ENCODE peak calls at places on chromosomes 12 and 14, in nine cellular contexts. B, V, N, Y, U, M, S, G and K are unnamed samples.

GRCh38 chr14:80468331-80469122 is 257.2 kb upstream of the DIO2 start:
- DNase-seq in B (no peak), V (no peak), N (no peak), Y (no peak), U (no peak), M (no peak), S (no peak), G (no peak), K (no peak)

GRCh38 chr12:96361074-96361473 is 39.2 kb downstream of the CDK17 start:
- DNase-seq in B (no peak), V (no peak), N (no peak), Y (no peak), U (no peak), M (no peak), S (no peak), G (no peak), K (no peak)

GRCh38 chr12:52581066-52581465 is 7.4 kb upstream of the KRT74 start:
- DNase-seq in B (no peak), V (no peak), N (no peak), Y (no peak), U (no peak), M (no peak), S (no peak), G (no peak), K (no peak)

GRCh38 chr14:101020971-101021370 is 117.4 kb upstream of the RTL1 start:
- DNase-seq in B (no peak), V (no peak), N (no peak), Y (no peak), U (no peak), M (no peak), S (no peak), G (no peak), K (no peak)

GRCh38 chr12:93582351-93582750 is 9.9 kb downstream of the SOCS2 start:
- DNase-seq in B (no peak), V (no peak), N (no peak), Y (no peak), U (no peak), M (no peak), S (no peak), G (no peak), K (no peak)

GRCh38 chr12:51730745-51731144 is 117.8 kb downstream of the FIGNL2 start:
- DNase-seq in B (no peak), V (no peak), N (no peak), Y (no peak), U (no peak), M (no peak), S (no peak), G (no peak), K (no peak)

GRCh38 chr14:55074662-55075061 is 23.2 kb downstream of the MAPK1IP1L start:
- DNase-seq in B (no peak), V (no peak), N (no peak), Y (no peak), U (no peak), M (no peak), S (no peak), G (no peak), K (no peak)

GRCh38 chr14:31180299-31181051 is 27.1 kb downstream of the HECTD1 start:
- DNase-seq in B (no peak), V (no peak), N (no peak), Y (no peak), U (no peak), M (no peak), S (no peak), G (no peak), K (no peak)

GRCh38 chr14:102202944-102203343 is 63.2 kb downstream of the WDR20 start:
- DNase-seq in B (no peak), V (no peak), N (no peak), Y (no peak), U (no peak), M (no peak), S (no peak), G (no peak), K (no peak)

GRCh38 chr14:58082491-58083098 is 69.4 kb downstream of the ARMH4 start:
- DNase-seq in B (no peak), V (no peak), N (no peak), Y (peak), U (no peak), M (peak), S (peak), G (peak), K (no peak)

GRCh38 chr14:97944380-97944779 is 1147.2 kb downstream of the VRK1 start:
- DNase-seq in B (no peak), V (no peak), N (no peak), Y (no peak), U (no peak), M (no peak), S (no peak), G (no peak), K (no peak)

GRCh38 chr12:90940872-90941499 is 14.0 kb downstream of the CCER1 start:
- DNase-seq in B (no peak), V (no peak), N (no peak), Y (no peak), U (no peak), M (peak), S (peak), G (peak), K (peak)

GRCh38 chr14:105131241-105131640 is 37.3 kb downstream of the JAG2 start:
- DNase-seq in B (no peak), V (no peak), N (no peak), Y (no peak), U (no peak), M (no peak), S (no peak), G (no peak), K (no peak)

GRCh38 chr12:109604902-109605536 is 31.4 kb downstream of the MVK start:
- DNase-seq in B (no peak), V (peak), N (no peak), Y (no peak), U (no peak), M (no peak), S (no peak), G (no peak), K (no peak)

GRCh38 chr14:101043891-101044290 is 140.4 kb upstream of the RTL1 start:
- DNase-seq in B (no peak), V (no peak), N (no peak), Y (no peak), U (no peak), M (no peak), S (no peak), G (no peak), K (no peak)

GRCh38 chr12:104974626-104975290 is 11.4 kb upstream of the NOPCHAP1 start:
- DNase-seq in B (no peak), V (no peak), N (no peak), Y (no peak), U (no peak), M (no peak), S (no peak), G (no peak), K (no peak)

GRCh38 chr12:10618338-10618987 is 5.1 kb upstream of the MAGOHB start:
- DNase-seq in B (no peak), V (no peak), N (no peak), Y (no peak), U (no peak), M (no peak), S (peak), G (no peak), K (no peak)

GRCh38 chr12:12803186-12803585 is 10.0 kb upstream of the DDX47 start:
- DNase-seq in B (no peak), V (no peak), N (peak), Y (no peak), U (peak), M (peak), S (peak), G (peak), K (peak)

GRCh38 chr14:106318700-106319099 is 792.3 kb downstream of the TMEM121 start:
- DNase-seq in B (no peak), V (no peak), N (peak), Y (no peak), U (peak), M (no peak), S (no peak), G (no peak), K (no peak)

GRCh38 chr14:104094056-104094708 is 8.7 kb downstream of the ASPG start:
- DNase-seq in B (no peak), V (peak), N (no peak), Y (no peak), U (no peak), M (no peak), S (no peak), G (no peak), K (no peak)

GRCh38 chr12:116324684-116325664 is 47.5 kb upstream of the MED13L start:
- DNase-seq in B (no peak), V (no peak), N (no peak), Y (no peak), U (no peak), M (no peak), S (no peak), G (no peak), K (no peak)